ENCODE peak calls at places on chromosomes 13 and 19, in seven cellular contexts. J is esophagus squamous epithelium, A is H1, D is tibial nerve, P is testis, X is breast epithelium, B is body of pancreas. S is an unnamed sample.

GRCh38 chr13:91108315-91108714 is 239.2 kb upstream of the MIR17HG start:
- DNase-seq in X (no peak), J (no peak), B (no peak), P (no peak), A (no peak), D (no peak), S (no peak)

GRCh38 chr19:3098515-3099346 is 4.6 kb downstream of the GNA11 start:
- DNase-seq in X (no peak), A (peak), B (peak), D (no peak), P (peak), J (no peak), S (peak)

GRCh38 chr19:49973987-49974386 is 13.0 kb upstream of the SIGLEC11 start:
- DNase-seq in A (no peak), P (peak), D (no peak), J (no peak), B (no peak), X (no peak), S (no peak)

GRCh38 chr13:108227651-108228272 is 9.6 kb downstream of the ABHD13 start:
- DNase-seq in A (no peak), B (no peak), X (no peak), J (no peak), P (no peak), D (no peak), S (no peak)

GRCh38 chr13:83709751-83710515 is 172.3 kb downstream of the SLITRK1 start:
- DNase-seq in D (no peak), X (no peak), A (no peak), B (no peak), P (no peak), J (no peak), S (no peak)

GRCh38 chr19:16373539-16373938 is 48.9 kb downstream of the KLF2 start:
- DNase-seq in B (no peak), X (no peak), A (no peak), D (peak), P (peak), J (no peak), S (no peak)

GRCh38 chr13:101417043-101417406 is 717 bp upstream of the NALCN start:
- DNase-seq in X (no peak), D (no peak), B (no peak), J (no peak), P (no peak), A (no peak), S (no peak)

GRCh38 chr19:44745386-44745831 is 3.1 kb upstream of the BCL3 start:
- DNase-seq in D (peak), P (peak), X (peak), A (no peak), J (no peak), B (peak), S (peak)

GRCh38 chr19:5436101-5436947 is 18.9 kb upstream of the ZNRF4 start:
- DNase-seq in A (peak), J (no peak), B (no peak), D (no peak), P (peak), X (no peak), S (no peak)

GRCh38 chr13:84366484-84366883 is 484.2 kb upstream of the SLITRK1 start:
- DNase-seq in A (no peak), P (no peak), J (no peak), X (no peak), B (no peak), D (no peak), S (no peak)

GRCh38 chr13:20301391-20302071 is 69.4 kb upstream of the GJB6 start:
- DNase-seq in X (no peak), B (no peak), P (peak), D (peak), J (no peak), A (peak), S (no peak)

GRCh38 chr13:110305949-110306339 is 1.0 kb downstream of the COL4A1 start:
- DNase-seq in P (no peak), D (no peak), X (no peak), J (no peak), B (no peak), A (no peak), S (no peak)

GRCh38 chr13:42405665-42406390 is 133.9 kb downstream of the AKAP11 start:
- DNase-seq in D (no peak), X (no peak), B (no peak), J (no peak), P (no peak), A (no peak), S (no peak)

GRCh38 chr13:24181991-24182702 is 21.6 kb downstream of the SPATA13 start:
- DNase-seq in B (peak), D (no peak), J (no peak), P (no peak), X (no peak), A (no peak), S (no peak)

GRCh38 chr13:83232626-83233025 is 649.6 kb downstream of the SLITRK1 start:
- DNase-seq in B (no peak), J (no peak), X (no peak), A (no peak), D (no peak), P (no peak), S (no peak)

GRCh38 chr19:10918359-10918758 is 10.1 kb downstream of the YIPF2 start:
- DNase-seq in J (no peak), D (no peak), A (no peak), P (no peak), B (no peak), X (no peak), S (no peak)

GRCh38 chr19:6276447-6276846 is 3.3 kb downstream of the MLLT1 start:
- DNase-seq in D (peak), P (no peak), X (no peak), A (no peak), J (no peak), B (peak), S (peak)

GRCh38 chr13:75369986-75370385 is 112.0 kb downstream of the TBC1D4 start:
- DNase-seq in J (no peak), P (no peak), X (no peak), A (no peak), D (no peak), B (no peak), S (no peak)

GRCh38 chr19:19900124-19900523 is 622 bp upstream of the ZNF93 start:
- DNase-seq in B (no peak), P (no peak), D (no peak), J (no peak), X (no peak), A (no peak), S (no peak)

GRCh38 chr13:51040431-51040830 is 70.6 kb downstream of the C13orf42 start:
- DNase-seq in P (no peak), D (no peak), X (no peak), A (peak), B (no peak), J (no peak), S (no peak)

GRCh38 chr13:67139551-67139950 is 90.6 kb downstream of the PCDH9 start:
- DNase-seq in A (no peak), D (no peak), J (no peak), P (no peak), B (no peak), X (no peak), S (no peak)

GRCh38 chr19:3657395-3657769 is 30.8 kb upstream of the CACTIN start:
- DNase-seq in A (no peak), D (no peak), X (no peak), J (no peak), P (no peak), B (no peak), S (no peak)

GRCh38 chr19:14089662-14090508 is 666 bp downstream of the SAMD1 start:
- DNase-seq in X (no peak), B (peak), J (no peak), A (peak), P (no peak), D (no peak), S (peak)

GRCh38 chr13:113965968-113966884 is 7.7 kb downstream of the C13orf46 start:
- DNase-seq in A (no peak), P (no peak), X (no peak), D (no peak), J (no peak), B (no peak), S (no peak)

GRCh38 chr13:113967206-113967720 is 6.6 kb downstream of the C13orf46 start:
- DNase-seq in D (no peak), X (no peak), J (no peak), A (no peak), P (no peak), B (peak), S (no peak)

GRCh38 chr13:113963376-113963775 is 10.5 kb downstream of the C13orf46 start:
- DNase-seq in A (no peak), J (no peak), D (no peak), P (no peak), B (peak), X (no peak), S (no peak)

GRCh38 chr13:113964251-113964995 is 9.5 kb downstream of the C13orf46 start:
- DNase-seq in B (peak), P (no peak), A (no peak), D (no peak), J (no peak), X (no peak), S (no peak)

DNA sequence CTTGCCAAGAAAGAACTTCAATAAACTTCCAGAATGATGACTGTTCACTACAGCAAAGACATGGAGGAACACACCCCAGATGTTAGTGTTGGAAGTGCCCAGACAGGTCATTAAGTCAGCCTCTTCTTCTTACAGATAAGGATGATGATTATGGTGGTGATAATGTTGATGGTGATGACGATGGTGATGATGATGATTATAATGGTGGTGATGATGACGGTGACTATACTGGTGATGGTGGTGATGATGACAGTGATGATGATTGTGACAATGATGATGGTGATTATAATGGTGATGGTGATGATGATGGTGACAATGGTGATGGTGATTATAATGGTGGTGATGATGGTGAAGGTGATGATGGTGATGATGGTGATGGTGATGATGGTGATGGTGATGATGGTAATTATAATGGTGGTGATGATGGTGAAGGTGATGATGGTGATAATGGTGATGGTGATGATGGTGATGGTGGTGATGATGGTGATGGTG is 8.4 kb downstream of the C13orf46 start:
- DNase-seq in J (no peak), B (no peak), D (no peak), X (no peak), A (no peak), P (no peak), S (no peak)
- TF ChIP-seq POLR2A in J (no peak), B (no peak), D (no peak), X (no peak), A (no peak), P (no peak), S (no peak)

GRCh38 chr19:43503501-43504425 is 783 bp downstream of the PHLDB3 start:
- DNase-seq in X (peak), P (peak), A (peak), J (peak), B (peak), D (peak), S (peak)
- TF ChIP-seq CTCF in X (no peak), P (no peak), A (peak), J (no peak), B (no peak), D (no peak), S (no peak)

DNA sequence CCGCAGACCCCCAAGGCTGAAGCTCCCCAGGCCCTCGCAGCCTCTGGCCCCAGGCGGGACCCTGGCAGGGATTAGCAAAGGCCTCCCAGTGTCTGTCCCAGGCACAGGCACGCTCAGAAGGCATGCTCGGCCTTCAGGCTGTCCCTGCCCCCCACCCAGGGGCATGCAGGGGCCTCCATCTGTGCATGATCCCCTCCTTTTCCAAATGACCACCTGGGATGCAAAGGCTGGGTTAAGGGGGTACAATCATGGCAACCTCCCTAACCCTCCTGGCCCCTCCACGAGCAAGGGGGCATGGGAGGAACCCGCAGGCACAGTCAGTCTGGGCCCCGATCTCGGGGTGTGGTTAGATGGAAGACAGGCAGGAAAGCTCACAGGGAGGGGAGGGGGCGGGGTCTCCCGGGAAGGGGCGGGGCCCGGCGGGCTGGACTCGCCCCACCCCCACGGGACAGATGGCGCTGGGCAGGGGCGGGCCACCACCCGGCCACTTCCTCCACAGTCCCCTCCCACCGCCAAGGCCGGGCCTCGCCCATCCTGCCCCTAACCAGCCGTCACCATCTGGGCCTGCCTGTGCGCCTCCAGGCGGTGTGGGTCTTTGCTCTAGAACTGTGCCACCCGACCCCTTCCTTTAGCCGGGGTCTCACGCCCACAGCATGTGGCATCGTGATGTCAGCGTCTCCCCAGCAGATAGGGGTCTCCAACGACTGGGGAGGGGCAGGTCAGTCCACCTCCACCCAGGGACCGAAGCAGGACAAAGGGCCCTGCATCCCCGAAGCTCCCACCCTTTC is 7.0 kb upstream of the REXO1 start:
- DNase-seq in A (peak), X (peak), J (peak), P (peak), B (peak), D (peak), S (peak)
- TF ChIP-seq POLR2A in A (no peak), X (no peak), J (peak), P (no peak), B (peak), D (peak), S (peak)

DNA sequence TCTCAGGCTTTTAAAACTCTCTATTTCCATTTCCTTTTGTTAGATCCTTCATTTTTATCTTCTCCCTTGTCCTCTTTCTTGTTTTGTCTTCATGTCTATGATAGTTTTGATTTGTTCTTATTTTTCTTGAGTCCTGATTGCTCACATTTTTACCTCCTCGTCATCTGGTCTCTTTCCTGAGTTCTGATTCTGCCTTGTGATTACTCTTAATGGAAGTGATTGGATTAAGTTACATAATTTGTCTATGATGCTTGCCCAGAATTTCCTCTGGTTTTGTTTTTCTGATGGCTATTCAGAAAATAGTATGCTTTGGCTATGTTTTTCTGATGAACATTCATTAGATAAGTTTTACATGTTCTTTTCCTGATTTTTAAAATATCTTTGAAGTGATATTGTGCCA is 102.6 kb downstream of the DNAJC3 start:
- DNase-seq in D (no peak), X (no peak), B (no peak), A (no peak), J (no peak), P (no peak), S (no peak)
- TF ChIP-seq CTCF in D (no peak), X (no peak), B (no peak), A (no peak), J (no peak), P (no peak), S (no peak)